ENCODE peak calls at places on chromosomes 11 and 22, in ten cellular contexts. One of them, this sample, is unnamed.

GRCh38 chr22:22085702-22086500 is 103.3 kb upstream of the TOP3B start:
- DNase-seq in activated CD8-positive, alpha-beta T cell treated with anti-CD3 and anti-CD28 coated beads for 36 hours: no peak
- DNase-seq in heart left ventricle: no peak
- DNase-seq in NCI-H1105: no peak
- DNase-seq in NCI-H2029: no peak
- DNase-seq in brain microvascular endothelial cell: peak
- DNase-seq in activated naive CD4-positive, alpha-beta T cell: no peak
- DNase-seq in AG20443: peak
- DNase-seq in mesenchymal stem cell: peak
- DNase-seq in brain pericyte: no peak
- DNase-seq in this sample: no peak

GRCh38 chr11:47852053-47852452 is 3.9 kb upstream of the NUP160 start:
- DNase-seq in activated naive CD4-positive, alpha-beta T cell: no peak
- DNase-seq in NCI-H2029: no peak
- DNase-seq in activated CD8-positive, alpha-beta T cell treated with anti-CD3 and anti-CD28 coated beads for 36 hours: no peak
- DNase-seq in heart left ventricle: no peak
- DNase-seq in brain pericyte: no peak
- DNase-seq in mesenchymal stem cell: peak
- DNase-seq in brain microvascular endothelial cell: no peak
- DNase-seq in NCI-H1105: no peak
- DNase-seq in AG20443: no peak
- DNase-seq in this sample: no peak

GRCh38 chr22:48520888-48521600 is 1306.6 kb downstream of the BRD1 start:
- DNase-seq in mesenchymal stem cell: no peak
- DNase-seq in brain pericyte: no peak
- DNase-seq in brain microvascular endothelial cell: no peak
- DNase-seq in NCI-H1105: no peak
- DNase-seq in AG20443: no peak
- DNase-seq in NCI-H2029: no peak
- DNase-seq in activated CD8-positive, alpha-beta T cell treated with anti-CD3 and anti-CD28 coated beads for 36 hours: no peak
- DNase-seq in heart left ventricle: no peak
- DNase-seq in activated naive CD4-positive, alpha-beta T cell: no peak
- DNase-seq in this sample: no peak

GRCh38 chr22:46774456-46775363 is 12.3 kb downstream of the TBC1D22A start:
- DNase-seq in mesenchymal stem cell: no peak
- DNase-seq in AG20443: no peak
- DNase-seq in brain microvascular endothelial cell: no peak
- DNase-seq in heart left ventricle: no peak
- DNase-seq in activated naive CD4-positive, alpha-beta T cell: no peak
- DNase-seq in NCI-H2029: no peak
- DNase-seq in NCI-H1105: no peak
- DNase-seq in activated CD8-positive, alpha-beta T cell treated with anti-CD3 and anti-CD28 coated beads for 36 hours: peak
- DNase-seq in brain pericyte: no peak
- DNase-seq in this sample: no peak

GRCh38 chr11:3169235-3169951 is 4.3 kb upstream of the OSBPL5 start:
- DNase-seq in NCI-H1105: no peak
- DNase-seq in mesenchymal stem cell: peak
- DNase-seq in AG20443: peak
- DNase-seq in activated naive CD4-positive, alpha-beta T cell: no peak
- DNase-seq in NCI-H2029: no peak
- DNase-seq in heart left ventricle: no peak
- DNase-seq in brain pericyte: no peak
- DNase-seq in activated CD8-positive, alpha-beta T cell treated with anti-CD3 and anti-CD28 coated beads for 36 hours: peak
- DNase-seq in brain microvascular endothelial cell: peak
- DNase-seq in this sample: no peak

GRCh38 chr22:43743131-43743530 is 69.0 kb downstream of the EFCAB6 start:
- DNase-seq in NCI-H1105: no peak
- DNase-seq in brain microvascular endothelial cell: no peak
- DNase-seq in AG20443: no peak
- DNase-seq in NCI-H2029: no peak
- DNase-seq in brain pericyte: no peak
- DNase-seq in heart left ventricle: no peak
- DNase-seq in activated CD8-positive, alpha-beta T cell treated with anti-CD3 and anti-CD28 coated beads for 36 hours: peak
- DNase-seq in activated naive CD4-positive, alpha-beta T cell: no peak
- DNase-seq in mesenchymal stem cell: no peak
- DNase-seq in this sample: no peak

GRCh38 chr22:24809331-24809730 is 3.3 kb downstream of the SGSM1 start:
- DNase-seq in mesenchymal stem cell: no peak
- DNase-seq in AG20443: no peak
- DNase-seq in NCI-H1105: no peak
- DNase-seq in brain microvascular endothelial cell: no peak
- DNase-seq in activated naive CD4-positive, alpha-beta T cell: no peak
- DNase-seq in heart left ventricle: no peak
- DNase-seq in activated CD8-positive, alpha-beta T cell treated with anti-CD3 and anti-CD28 coated beads for 36 hours: no peak
- DNase-seq in NCI-H2029: no peak
- DNase-seq in brain pericyte: no peak
- DNase-seq in this sample: no peak

GRCh38 chr22:20141186-20142077 is 9.4 kb downstream of the CCDC188 start:
- DNase-seq in AG20443: peak
- DNase-seq in NCI-H1105: no peak
- DNase-seq in brain pericyte: no peak
- DNase-seq in mesenchymal stem cell: peak
- DNase-seq in brain microvascular endothelial cell: peak
- DNase-seq in NCI-H2029: no peak
- DNase-seq in heart left ventricle: peak
- DNase-seq in activated CD8-positive, alpha-beta T cell treated with anti-CD3 and anti-CD28 coated beads for 36 hours: no peak
- DNase-seq in activated naive CD4-positive, alpha-beta T cell: no peak
- DNase-seq in this sample: no peak

GRCh38 chr11:46309669-46310288 is 32.3 kb downstream of the CREB3L1 start:
- DNase-seq in mesenchymal stem cell: no peak
- DNase-seq in activated naive CD4-positive, alpha-beta T cell: no peak
- DNase-seq in AG20443: no peak
- DNase-seq in activated CD8-positive, alpha-beta T cell treated with anti-CD3 and anti-CD28 coated beads for 36 hours: peak
- DNase-seq in brain pericyte: no peak
- DNase-seq in NCI-H1105: no peak
- DNase-seq in brain microvascular endothelial cell: no peak
- DNase-seq in NCI-H2029: no peak
- DNase-seq in heart left ventricle: no peak
- DNase-seq in this sample: no peak

GRCh38 chr22:24497879-24498278 is 2.7 kb downstream of the UPB1 start:
- DNase-seq in NCI-H1105: no peak
- DNase-seq in activated naive CD4-positive, alpha-beta T cell: no peak
- DNase-seq in brain microvascular endothelial cell: no peak
- DNase-seq in brain pericyte: no peak
- DNase-seq in NCI-H2029: no peak
- DNase-seq in heart left ventricle: no peak
- DNase-seq in AG20443: no peak
- DNase-seq in activated CD8-positive, alpha-beta T cell treated with anti-CD3 and anti-CD28 coated beads for 36 hours: no peak
- DNase-seq in mesenchymal stem cell: no peak
- DNase-seq in this sample: no peak

GRCh38 chr11:10730151-10730550 is 20.9 kb upstream of the CTR9 start:
- DNase-seq in brain pericyte: no peak
- DNase-seq in brain microvascular endothelial cell: no peak
- DNase-seq in NCI-H2029: no peak
- DNase-seq in activated CD8-positive, alpha-beta T cell treated with anti-CD3 and anti-CD28 coated beads for 36 hours: no peak
- DNase-seq in mesenchymal stem cell: peak
- DNase-seq in heart left ventricle: no peak
- DNase-seq in AG20443: peak
- DNase-seq in activated naive CD4-positive, alpha-beta T cell: no peak
- DNase-seq in NCI-H1105: no peak
- DNase-seq in this sample: no peak

GRCh38 chr11:96235725-96236124 is 107.3 kb downstream of the MAML2 start:
- DNase-seq in AG20443: no peak
- DNase-seq in activated naive CD4-positive, alpha-beta T cell: no peak
- DNase-seq in NCI-H1105: no peak
- DNase-seq in brain microvascular endothelial cell: no peak
- DNase-seq in mesenchymal stem cell: peak
- DNase-seq in NCI-H2029: no peak
- DNase-seq in activated CD8-positive, alpha-beta T cell treated with anti-CD3 and anti-CD28 coated beads for 36 hours: peak
- DNase-seq in brain pericyte: no peak
- DNase-seq in heart left ventricle: no peak
- DNase-seq in this sample: no peak

GRCh38 chr22:44269117-44269498 is 43.6 kb downstream of the SHISAL1 start:
- DNase-seq in NCI-H1105: no peak
- DNase-seq in heart left ventricle: no peak
- DNase-seq in NCI-H2029: no peak
- DNase-seq in brain pericyte: no peak
- DNase-seq in activated naive CD4-positive, alpha-beta T cell: no peak
- DNase-seq in mesenchymal stem cell: no peak
- DNase-seq in activated CD8-positive, alpha-beta T cell treated with anti-CD3 and anti-CD28 coated beads for 36 hours: no peak
- DNase-seq in brain microvascular endothelial cell: no peak
- DNase-seq in AG20443: no peak
- DNase-seq in this sample: no peak

GRCh38 chr22:48188211-48188845 is 1425.9 kb downstream of the TBC1D22A start:
- DNase-seq in mesenchymal stem cell: peak
- DNase-seq in brain microvascular endothelial cell: no peak
- DNase-seq in activated naive CD4-positive, alpha-beta T cell: no peak
- DNase-seq in NCI-H1105: no peak
- DNase-seq in NCI-H2029: no peak
- DNase-seq in brain pericyte: no peak
- DNase-seq in activated CD8-positive, alpha-beta T cell treated with anti-CD3 and anti-CD28 coated beads for 36 hours: peak
- DNase-seq in AG20443: peak
- DNase-seq in heart left ventricle: no peak
- DNase-seq in this sample: no peak

GRCh38 chr22:41501209-41501608 is 32.3 kb downstream of the ACO2 start:
- DNase-seq in activated CD8-positive, alpha-beta T cell treated with anti-CD3 and anti-CD28 coated beads for 36 hours: peak
- DNase-seq in AG20443: peak
- DNase-seq in activated naive CD4-positive, alpha-beta T cell: no peak
- DNase-seq in brain microvascular endothelial cell: no peak
- DNase-seq in NCI-H1105: no peak
- DNase-seq in heart left ventricle: no peak
- DNase-seq in mesenchymal stem cell: no peak
- DNase-seq in NCI-H2029: no peak
- DNase-seq in brain pericyte: no peak
- DNase-seq in this sample: no peak

This sample was measured in NCI-H774.